ENCODE peak calls at places on chromosomes 6 and 20, in eight cellular contexts. E, I, X, Y, F, A, C and U are unnamed samples.

GRCh38 chr6:24836116-24836515 is 37.4 kb upstream of the ARMH2 start:
- DNase-seq in X (no peak), E (no peak), I (no peak), C (no peak), A (no peak), F (no peak), Y (no peak), U (no peak)

GRCh38 chr6:11525468-11526155 is 11.9 kb upstream of the TMEM170B start:
- DNase-seq in C (no peak), E (peak), A (no peak), I (peak), X (no peak), F (no peak), Y (no peak), U (no peak)

GRCh38 chr20:15039088-15039762 is 701.8 kb upstream of the FLRT3 start:
- DNase-seq in F (no peak), A (no peak), Y (no peak), I (peak), E (no peak), X (no peak), C (no peak), U (no peak)

GRCh38 chr6:5531853-5532375 is 270.6 kb downstream of the FARS2 start:
- DNase-seq in A (no peak), C (no peak), X (no peak), F (no peak), E (no peak), I (no peak), Y (no peak), U (no peak)

GRCh38 chr6:28789553-28790083 is 134.2 kb downstream of the TRIM27 start:
- DNase-seq in X (no peak), E (no peak), A (no peak), C (peak), F (no peak), I (no peak), Y (no peak), U (peak)

GRCh38 chr6:167974644-167975344 is 22.7 kb upstream of the KIF25 start:
- DNase-seq in A (no peak), X (no peak), I (no peak), Y (no peak), E (no peak), C (peak), F (no peak), U (peak)

GRCh38 chr6:106077170-106077569 is 9.0 kb upstream of the PRDM1 start:
- DNase-seq in F (no peak), I (no peak), E (no peak), C (no peak), A (no peak), Y (no peak), X (no peak), U (no peak)

GRCh38 chr20:328596-329324 is 3.4 kb downstream of the SOX12 start:
- DNase-seq in Y (no peak), E (no peak), A (no peak), F (no peak), C (no peak), X (no peak), I (no peak), U (no peak)

GRCh38 chr20:11796041-11796440 is 121.7 kb upstream of the BTBD3 start:
- DNase-seq in Y (no peak), C (peak), X (no peak), A (no peak), E (no peak), I (no peak), F (no peak), U (peak)

DNA sequence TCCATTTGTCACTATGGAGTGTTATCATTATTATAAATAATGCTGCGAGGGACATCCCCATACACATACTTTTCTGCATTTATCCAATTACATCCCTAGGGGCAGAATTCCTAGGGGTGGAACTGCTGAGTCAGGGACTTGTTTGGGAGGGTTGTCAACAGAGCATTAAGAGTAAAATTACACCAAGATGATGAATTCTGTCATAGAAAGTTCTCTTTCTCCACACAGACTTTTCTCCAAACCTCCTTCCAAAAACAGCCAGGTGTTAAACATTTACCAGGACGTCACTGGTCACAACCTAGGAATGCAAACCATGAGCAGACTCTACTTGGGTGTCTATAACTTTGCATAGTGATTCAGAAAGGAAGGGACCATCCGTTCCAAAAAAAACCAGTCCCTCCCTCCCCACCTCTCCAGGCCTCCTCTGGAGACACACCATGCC is 95.5 kb downstream of the PRND start:
- DNase-seq in F (no peak), A (no peak), X (peak), Y (no peak), C (no peak), E (no peak), I (no peak), U (no peak)
- TF ChIP-seq CTCF in F (no peak), A (no peak), X (peak), Y (no peak), C (no peak), E (no peak), I (no peak), U (no peak)

GRCh38 chr20:33731693-33732165 is at the start of gene ZNF341:
- DNase-seq in Y (no peak), E (peak), C (peak), X (peak), I (peak), A (peak), F (peak), U (peak)

GRCh38 chr20:33730946-33731692 is 677 bp upstream of the ZNF341 start:
- DNase-seq in C (no peak), A (no peak), F (no peak), E (no peak), Y (no peak), X (no peak), I (no peak), U (no peak)

GRCh38 chr20:33733654-33734576 is 2.1 kb downstream of the ZNF341 start:
- DNase-seq in I (peak), A (no peak), X (peak), F (no peak), E (no peak), Y (no peak), C (peak), U (no peak)

GRCh38 chr20:33729101-33729500 is 2.7 kb upstream of the ZNF341 start:
- DNase-seq in I (no peak), C (no peak), A (no peak), X (no peak), E (no peak), Y (no peak), F (no peak), U (no peak)

DNA sequence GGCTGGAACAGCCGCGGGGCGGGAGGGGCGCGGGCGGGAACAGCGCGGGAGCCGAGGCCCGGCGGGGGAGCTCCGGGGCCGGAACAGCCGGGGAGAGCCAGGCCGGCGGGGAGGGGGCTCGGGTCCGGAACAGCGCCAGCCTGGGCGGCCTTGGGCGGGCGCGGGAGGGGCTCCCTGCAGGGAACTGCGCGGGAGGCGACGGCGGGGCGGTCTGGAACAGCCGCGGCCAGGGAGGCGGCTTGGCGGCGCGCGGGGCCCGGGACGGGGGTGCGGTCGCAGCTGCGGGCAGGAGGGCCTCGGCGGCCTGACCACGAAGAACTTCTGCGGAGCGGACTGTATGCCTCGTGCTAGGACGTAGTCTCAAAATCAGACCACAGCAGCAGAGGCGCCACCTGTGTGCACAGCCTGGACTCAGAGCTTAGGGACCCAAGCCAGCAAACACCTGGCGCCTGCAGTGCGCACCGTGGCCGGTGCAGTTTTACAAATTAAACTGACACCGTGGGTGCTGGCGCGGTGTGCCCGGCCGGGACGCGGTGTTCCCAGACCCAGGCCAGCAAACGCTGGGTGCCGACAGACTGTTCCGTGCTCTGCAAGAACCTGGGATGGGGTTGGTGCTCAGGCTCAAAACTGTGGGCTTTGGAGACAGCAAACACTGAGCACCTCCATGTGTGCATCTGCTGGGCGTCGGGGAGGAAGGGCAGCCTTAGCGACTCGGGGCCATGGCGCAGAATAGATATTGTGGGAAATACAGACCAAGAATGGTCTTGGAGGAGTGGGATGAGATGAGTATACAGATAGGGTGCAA is 572 bp downstream of the ZNF341 start:
- DNase-seq in I (peak), E (peak), Y (no peak), X (peak), C (peak), F (peak), A (peak), U (no peak)
- TF ChIP-seq CTCF in I (no peak), E (no peak), Y (no peak), X (no peak), C (no peak), F (peak), A (no peak), U (no peak)

DNA sequence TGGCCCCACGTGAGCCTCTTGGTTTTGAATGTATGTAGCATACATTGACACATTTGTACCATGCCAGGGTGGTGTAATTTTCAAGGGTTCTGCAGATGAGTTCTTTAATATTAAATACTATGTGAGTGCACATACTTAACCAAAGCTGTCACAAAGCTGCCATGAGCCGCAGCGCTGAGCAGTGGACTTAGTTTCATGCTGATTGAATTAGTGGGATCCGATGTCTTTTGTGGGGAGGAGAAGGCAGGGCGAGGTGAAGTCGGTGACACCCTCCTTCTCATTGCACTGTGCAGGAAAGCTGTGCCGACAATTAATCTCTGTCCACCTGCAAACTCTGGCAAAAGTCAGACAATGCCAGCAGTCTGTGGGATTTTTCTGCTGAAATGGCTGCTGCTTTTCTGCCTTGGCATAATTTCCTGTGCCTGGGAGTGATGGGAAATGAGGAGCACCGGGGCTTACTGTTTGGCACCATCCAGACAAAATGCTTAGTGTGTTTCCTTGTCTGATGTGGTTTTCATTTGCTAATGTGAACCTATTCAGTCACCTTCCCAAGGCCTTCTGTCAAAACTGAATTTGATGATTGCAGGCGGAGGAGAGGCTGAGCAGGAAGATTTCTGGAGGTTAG is 56.2 kb downstream of the CDH4 start:
- DNase-seq in A (no peak), X (no peak), I (no peak), C (no peak), E (no peak), F (no peak), Y (no peak), U (no peak)
- TF ChIP-seq CTCF in A (no peak), X (no peak), I (no peak), C (no peak), E (no peak), F (no peak), Y (no peak), U (no peak)

DNA sequence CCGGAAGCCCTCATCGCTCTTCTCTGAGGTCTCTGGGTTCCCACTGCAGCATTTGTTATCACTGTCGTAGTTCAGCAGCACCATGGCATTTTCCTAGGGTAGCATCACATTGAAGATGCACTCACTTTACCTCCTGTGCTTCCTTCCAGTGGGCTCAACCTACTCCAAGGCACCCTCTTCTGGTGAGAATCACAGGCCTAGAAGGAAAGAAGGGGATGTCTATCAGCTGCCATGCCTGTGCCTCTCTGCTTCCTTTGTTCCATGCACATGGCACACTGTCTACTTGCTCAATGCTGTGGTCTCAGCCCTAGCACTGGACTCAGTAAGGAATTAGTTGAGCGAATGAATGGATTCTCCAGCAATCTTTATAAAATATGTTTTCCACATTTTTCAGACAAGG is 22.6 kb downstream of the CST4 start:
- DNase-seq in C (no peak), A (no peak), E (no peak), X (no peak), F (no peak), Y (no peak), I (no peak), U (no peak)
- TF ChIP-seq CTCF in C (no peak), A (no peak), E (no peak), X (peak), F (no peak), Y (no peak), I (no peak), U (peak)